ENCODE peak calls at places on chromosomes 11 and 22, in seven cellular contexts. I, Q, T, N, S, J and B are unnamed samples.

GRCh38 chr22:32531955-32532818 is 57.6 kb downstream of the FBXO7 start:
- DNase-seq in Q (no peak), T (peak), N (peak), J (peak), I (peak), S (peak), B (peak)

GRCh38 chr11:614583-615452 is 932 bp downstream of the IRF7 start:
- DNase-seq in N (peak), T (peak), J (no peak), S (no peak), I (peak), Q (peak), B (no peak)

GRCh38 chr11:699116-699508 is 3.5 kb downstream of the TMEM80 start:
- DNase-seq in Q (no peak), T (no peak), S (peak), N (no peak), J (no peak), I (no peak), B (no peak)

GRCh38 chr22:46084943-46085830 is 65.1 kb upstream of the PPARA start:
- DNase-seq in Q (peak), T (peak), N (peak), S (no peak), I (peak), J (peak), B (no peak)

GRCh38 chr22:46377566-46378498 is 42.3 kb downstream of the TRMU start:
- DNase-seq in I (peak), T (no peak), J (no peak), Q (no peak), S (no peak), N (peak), B (no peak)

GRCh38 chr11:111305403-111305802 is 7.1 kb downstream of the POU2AF3 start:
- DNase-seq in J (no peak), S (no peak), T (no peak), I (no peak), Q (no peak), N (no peak), B (no peak)

GRCh38 chr11:7668464-7668863 is 4.8 kb downstream of the CYB5R2 start:
- DNase-seq in S (no peak), J (no peak), N (no peak), T (no peak), Q (no peak), I (no peak), B (no peak)

GRCh38 chr11:838441-839279 is 3.7 kb downstream of the POLR2L start:
- DNase-seq in Q (no peak), S (no peak), J (no peak), I (no peak), T (no peak), N (peak), B (no peak)

GRCh38 chr11:69245041-69245440 is 48.9 kb upstream of the MYEOV start:
- DNase-seq in N (no peak), I (no peak), Q (no peak), J (no peak), S (no peak), T (no peak), B (no peak)

GRCh38 chr11:13434247-13435205 is 28.5 kb downstream of the BTBD10 start:
- DNase-seq in J (no peak), Q (no peak), T (no peak), N (no peak), I (no peak), S (no peak), B (no peak)

GRCh38 chr11:70521475-70522260 is 123.3 kb downstream of the CTTN start:
- DNase-seq in S (no peak), J (no peak), Q (no peak), N (no peak), T (no peak), I (peak), B (no peak)

GRCh38 chr11:130601141-130601540 is 152.7 kb downstream of the ADAMTS15 start:
- DNase-seq in S (peak), T (peak), I (peak), J (peak), N (no peak), Q (peak), B (peak)

GRCh38 chr22:35758394-35758793 is 40.7 kb downstream of the APOL5 start:
- DNase-seq in N (no peak), T (no peak), J (no peak), Q (no peak), I (no peak), S (no peak), B (no peak)

GRCh38 chr11:119427279-119427678 is 4.3 kb upstream of the THY1 start:
- DNase-seq in J (no peak), Q (no peak), T (no peak), I (no peak), S (peak), N (no peak), B (peak)

GRCh38 chr11:79160786-79161403 is 279.9 kb downstream of the TENM4 start:
- DNase-seq in I (no peak), N (peak), S (peak), T (no peak), Q (no peak), J (peak), B (peak)

GRCh38 chr11:117473692-117474091 is 146.0 kb downstream of the CEP164 start:
- DNase-seq in I (no peak), Q (no peak), T (no peak), S (no peak), N (peak), J (no peak), B (no peak)

GRCh38 chr22:42326786-42327185 is 56.3 kb upstream of the TCF20 start:
- DNase-seq in J (no peak), N (no peak), T (no peak), Q (no peak), S (peak), I (no peak), B (no peak)

GRCh38 chr11:65615950-65616574 is 486 bp downstream of the PCNX3 start:
- DNase-seq in I (no peak), S (peak), J (no peak), N (peak), Q (no peak), T (peak), B (no peak)

GRCh38 chr11:107689317-107690202 is 22.3 kb downstream of the SLN start:
- DNase-seq in I (no peak), N (peak), Q (no peak), J (peak), S (peak), T (peak), B (peak)

GRCh38 chr11:69826773-69827172 is 7.6 kb upstream of the FGF3 start:
- DNase-seq in N (no peak), I (no peak), S (no peak), J (no peak), Q (no peak), T (no peak), B (no peak)

GRCh38 chr11:9951714-9952275 is 287.9 kb downstream of the SWAP70 start:
- DNase-seq in T (no peak), Q (peak), J (no peak), I (no peak), S (no peak), N (no peak), B (peak)

GRCh38 chr11:66595245-66595904 is 2.4 kb downstream of the CCS start:
- DNase-seq in I (peak), S (peak), Q (no peak), N (no peak), J (no peak), T (peak), B (peak)

GRCh38 chr11:27395556-27396258 is 32.7 kb upstream of the CCDC34 start:
- DNase-seq in T (no peak), J (peak), N (peak), Q (peak), S (peak), I (no peak), B (peak)

GRCh38 chr11:115885446-115885978 is 381.3 kb upstream of the CADM1 start:
- DNase-seq in I (no peak), J (no peak), T (no peak), N (no peak), S (no peak), Q (no peak), B (no peak)

GRCh38 chr22:44363214-44363979 is 50.6 kb upstream of the SHISAL1 start:
- DNase-seq in Q (peak), T (peak), N (peak), S (peak), J (peak), I (peak), B (peak)

GRCh38 chr22:39003165-39003638 is 10.9 kb upstream of the APOBEC3C start:
- DNase-seq in N (peak), I (peak), J (peak), Q (peak), T (peak), S (peak), B (peak)

GRCh38 chr22:49717322-49717919 is 110.3 kb downstream of the BRD1 start:
- DNase-seq in I (no peak), N (no peak), Q (no peak), T (no peak), S (no peak), J (no peak), B (no peak)
- TF ChIP-seq CTCF in I (no peak), N (no peak), Q (no peak), T (no peak), S (no peak), J (no peak), B (no peak)

GRCh38 chr11:114160884-114161283 is 101.4 kb downstream of the ZBTB16 start:
- DNase-seq in T (no peak), I (peak), S (peak), N (peak), J (peak), Q (no peak), B (no peak)
- H3K4me3 ChIP-seq in T (peak), I (peak), S (no peak), N (no peak), J (no peak), Q (no peak), B (no peak)

GRCh38 chr11:42526366-42526765 is 785.4 kb upstream of the API5 start:
- DNase-seq in N (no peak), Q (no peak), S (no peak), J (no peak), T (no peak), I (no peak), B (no peak)

GRCh38 chr11:42521994-42522393 is 789.8 kb upstream of the API5 start:
- DNase-seq in I (no peak), J (peak), N (peak), Q (no peak), T (no peak), S (no peak), B (peak)

GRCh38 chr11:42528471-42528870 is 783.3 kb upstream of the API5 start:
- DNase-seq in J (no peak), S (no peak), N (no peak), I (no peak), Q (no peak), T (no peak), B (no peak)

GRCh38 chr11:42524534-42525227 is 787.1 kb upstream of the API5 start:
- DNase-seq in I (no peak), T (peak), Q (peak), S (peak), J (peak), N (peak), B (peak)
- TF ChIP-seq CTCF in I (peak), T (peak), Q (peak), S (peak), J (peak), N (peak), B (peak)

GRCh38 chr11:113242767-113243397 is 71.5 kb upstream of the TTC12 start:
- DNase-seq in T (no peak), I (no peak), N (peak), S (peak), Q (peak), J (peak), B (peak)
- H3K4me3 ChIP-seq in T (peak), I (peak), N (no peak), S (peak), Q (peak), J (peak), B (peak)

GRCh38 chr11:101441747-101442146 is 142.1 kb downstream of the TRPC6 start:
- DNase-seq in N (no peak), T (peak), S (no peak), J (no peak), I (no peak), Q (no peak), B (no peak)

GRCh38 chr11:101438126-101438525 is 145.7 kb downstream of the TRPC6 start:
- DNase-seq in I (no peak), J (no peak), T (no peak), Q (no peak), S (no peak), N (no peak), B (no peak)

GRCh38 chr11:101442171-101442570 is 141.6 kb downstream of the TRPC6 start:
- DNase-seq in T (no peak), Q (no peak), I (no peak), J (peak), S (peak), N (peak), B (peak)

GRCh38 chr11:101436511-101437142 is 147.2 kb downstream of the TRPC6 start:
- DNase-seq in Q (no peak), I (no peak), S (peak), J (peak), N (peak), T (no peak), B (peak)

GRCh38 chr11:101439488-101439887 is 144.3 kb downstream of the TRPC6 start:
- DNase-seq in J (no peak), N (no peak), T (no peak), I (no peak), S (no peak), Q (no peak), B (no peak)
- TF ChIP-seq CTCF in J (no peak), N (no peak), T (no peak), I (no peak), S (no peak), Q (no peak), B (no peak)

GRCh38 chr11:74820763-74821162 is 72.1 kb downstream of the RNF169 start:
- DNase-seq in T (no peak), J (peak), S (peak), N (peak), I (no peak), Q (peak), B (peak)

GRCh38 chr11:74815966-74816365 is 67.3 kb downstream of the RNF169 start:
- DNase-seq in I (no peak), N (no peak), S (no peak), J (no peak), T (no peak), Q (no peak), B (peak)

GRCh38 chr11:74819400-74819799 is 70.8 kb downstream of the RNF169 start:
- DNase-seq in N (no peak), J (no peak), T (no peak), I (no peak), S (no peak), Q (no peak), B (peak)

GRCh38 chr11:74818283-74818946 is 69.8 kb downstream of the RNF169 start:
- DNase-seq in S (no peak), I (no peak), T (no peak), Q (no peak), J (no peak), N (no peak), B (peak)

DNA sequence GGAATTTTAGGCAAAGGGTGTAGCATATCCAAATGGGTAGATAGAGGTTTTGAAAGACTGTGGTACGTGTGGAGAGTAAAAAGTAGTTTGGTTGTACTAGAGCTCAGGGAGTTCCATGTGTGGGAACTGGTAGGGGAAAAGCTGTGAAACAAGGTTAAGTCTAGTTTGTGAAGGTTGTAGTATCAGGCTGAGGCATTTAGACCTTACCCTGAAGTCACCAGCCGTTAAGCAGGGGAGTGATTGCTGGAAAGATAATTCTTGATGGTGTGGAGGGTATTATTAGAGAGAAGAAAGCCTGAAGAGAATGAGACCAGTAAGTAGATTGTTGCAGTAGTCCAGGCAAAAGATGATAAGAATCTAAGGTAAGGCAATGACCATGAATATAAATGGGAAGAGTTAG is 68.0 kb downstream of the RNF169 start:
- DNase-seq in I (no peak), N (no peak), Q (no peak), T (no peak), J (no peak), S (no peak), B (no peak)
- H3K4me3 ChIP-seq in I (no peak), N (no peak), Q (no peak), T (no peak), J (no peak), S (no peak), B (no peak)

GRCh38 chr11:72238040-72238450 is 5.9 kb downstream of the PHOX2A start:
- DNase-seq in J (peak), T (no peak), I (no peak), Q (peak), S (peak), N (peak), B (peak)
- TF ChIP-seq CTCF in J (peak), T (peak), I (peak), Q (peak), S (peak), N (peak), B (peak)

GRCh38 chr22:49724893-49725489 is 102.7 kb downstream of the BRD1 start:
- DNase-seq in I (peak), N (peak), J (peak), T (peak), Q (no peak), S (peak), B (peak)
- H3K4me3 ChIP-seq in I (no peak), N (no peak), J (no peak), T (peak), Q (no peak), S (no peak), B (no peak)

DNA sequence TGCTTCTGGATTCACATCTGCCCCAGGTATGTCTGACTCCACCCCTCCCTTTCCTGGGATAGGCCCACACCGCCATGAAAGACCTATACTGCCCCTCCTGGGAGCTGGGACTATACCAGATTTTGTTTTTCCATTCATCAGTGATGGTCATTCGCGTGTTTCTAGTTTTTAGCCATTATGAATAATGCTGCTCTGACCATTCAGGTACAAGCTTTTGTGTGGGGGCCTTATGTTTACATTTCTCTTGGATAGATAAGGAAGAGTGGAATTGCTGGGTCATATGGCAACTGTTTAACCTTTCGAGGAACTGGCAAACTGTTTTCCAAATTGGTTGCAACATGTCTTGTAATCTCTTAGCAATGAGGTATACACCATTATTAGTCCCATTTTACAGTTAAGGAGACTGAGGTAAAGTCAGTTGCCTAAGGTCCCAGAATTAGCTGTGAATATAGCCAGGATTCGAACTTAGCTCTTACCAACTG is 1.2 kb upstream of the TBC1D10A start:
- DNase-seq in Q (no peak), T (no peak), S (no peak), N (peak), J (no peak), I (no peak), B (no peak)
- TF ChIP-seq CTCF in Q (peak), T (no peak), S (no peak), N (peak), J (no peak), I (peak), B (no peak)